ENCODE peak calls at places on chromosomes 12 and 14, in eight cellular contexts. One of them, this sample, is unnamed.

GRCh38 chr14:31080060-31080459 is 53.9 kb upstream of the STRN3 start:
- DNase-seq in naive B cell: no peak
- DNase-seq in nephron progenitor cell: no peak
- DNase-seq in SW480: peak; percentile 39
- DNase-seq in heart right ventricle: no peak
- DNase-seq in GM12891: no peak
- DNase-seq in MV-4-11: no peak
- DNase-seq in uterus: no peak
- DNase-seq in this sample: no peak

GRCh38 chr12:3216097-3216496 is 138.9 kb downstream of the TSPAN9 start:
- DNase-seq in heart right ventricle: no peak
- DNase-seq in SW480: no peak
- DNase-seq in naive B cell: no peak
- DNase-seq in MV-4-11: no peak
- DNase-seq in nephron progenitor cell: no peak
- DNase-seq in uterus: no peak
- DNase-seq in GM12891: no peak
- DNase-seq in this sample: no peak

GRCh38 chr14:50734950-50735697 is 67.0 kb upstream of the SAV1 start:
- DNase-seq in GM12891: no peak
- DNase-seq in uterus: no peak
- DNase-seq in heart right ventricle: no peak
- DNase-seq in nephron progenitor cell: no peak
- DNase-seq in SW480: no peak
- DNase-seq in MV-4-11: no peak
- DNase-seq in naive B cell: no peak
- DNase-seq in this sample: no peak

GRCh38 chr14:95548328-95548929 is 13.6 kb downstream of the GLRX5 start:
- DNase-seq in heart right ventricle: no peak
- DNase-seq in nephron progenitor cell: no peak
- DNase-seq in SW480: no peak
- DNase-seq in naive B cell: no peak
- DNase-seq in GM12891: no peak
- DNase-seq in uterus: no peak
- DNase-seq in MV-4-11: no peak
- DNase-seq in this sample: no peak

GRCh38 chr12:79083181-79083580 is 218.6 kb downstream of the SYT1 start:
- DNase-seq in SW480: peak; percentile 28
- DNase-seq in MV-4-11: no peak
- DNase-seq in naive B cell: no peak
- DNase-seq in uterus: no peak
- DNase-seq in GM12891: no peak
- DNase-seq in nephron progenitor cell: no peak
- DNase-seq in heart right ventricle: no peak
- DNase-seq in this sample: no peak

GRCh38 chr14:91354221-91354916 is 63.3 kb downstream of the CCDC88C start:
- DNase-seq in nephron progenitor cell: no peak
- DNase-seq in SW480: no peak
- DNase-seq in heart right ventricle: no peak
- DNase-seq in GM12891: no peak
- DNase-seq in naive B cell: no peak
- DNase-seq in uterus: peak; percentile 58
- DNase-seq in MV-4-11: no peak
- DNase-seq in this sample: no peak

GRCh38 chr12:113062502-113063395 is 6.2 kb downstream of the DTX1 start:
- DNase-seq in heart right ventricle: no peak
- DNase-seq in uterus: no peak
- DNase-seq in MV-4-11: no peak
- DNase-seq in nephron progenitor cell: no peak
- DNase-seq in SW480: no peak
- DNase-seq in naive B cell: no peak
- DNase-seq in GM12891: no peak
- DNase-seq in this sample: no peak

GRCh38 chr14:50871223-50871622 is 630 bp upstream of the ABHD12B start:
- DNase-seq in GM12891: no peak
- DNase-seq in nephron progenitor cell: no peak
- DNase-seq in naive B cell: no peak
- DNase-seq in heart right ventricle: no peak
- DNase-seq in MV-4-11: no peak
- DNase-seq in SW480: no peak
- DNase-seq in uterus: no peak
- DNase-seq in this sample: no peak

GRCh38 chr12:22275847-22276246 is 58.7 kb downstream of the ST8SIA1 start:
- DNase-seq in uterus: peak; percentile 94
- DNase-seq in nephron progenitor cell: no peak
- DNase-seq in SW480: peak; percentile 58
- DNase-seq in heart right ventricle: peak; percentile 75
- DNase-seq in naive B cell: no peak
- DNase-seq in MV-4-11: no peak
- DNase-seq in GM12891: no peak
- DNase-seq in this sample: no peak

GRCh38 chr12:118189761-118190181 is 53.8 kb downstream of the PEBP1 start:
- DNase-seq in GM12891: no peak
- DNase-seq in uterus: no peak
- DNase-seq in MV-4-11: no peak
- DNase-seq in naive B cell: no peak
- DNase-seq in heart right ventricle: peak; percentile 26
- DNase-seq in nephron progenitor cell: peak; percentile 34
- DNase-seq in SW480: no peak
- DNase-seq in this sample: no peak

GRCh38 chr12:79223210-79223609 is 358.6 kb downstream of the SYT1 start:
- DNase-seq in GM12891: no peak
- DNase-seq in MV-4-11: no peak
- DNase-seq in nephron progenitor cell: no peak
- DNase-seq in SW480: no peak
- DNase-seq in heart right ventricle: no peak
- DNase-seq in uterus: no peak
- DNase-seq in naive B cell: no peak
- DNase-seq in this sample: no peak

GRCh38 chr12:76480800-76481199 is 78.8 kb downstream of the OSBPL8 start:
- DNase-seq in heart right ventricle: no peak
- DNase-seq in nephron progenitor cell: no peak
- DNase-seq in uterus: no peak
- DNase-seq in SW480: no peak
- DNase-seq in MV-4-11: peak; percentile 74
- DNase-seq in naive B cell: no peak
- DNase-seq in GM12891: no peak
- DNase-seq in this sample: peak; percentile 30

GRCh38 chr12:73598626-73599025 is 939.0 kb upstream of the ATXN7L3B start:
- DNase-seq in uterus: no peak
- DNase-seq in MV-4-11: peak; percentile 1
- DNase-seq in heart right ventricle: no peak
- DNase-seq in nephron progenitor cell: no peak
- DNase-seq in naive B cell: no peak
- DNase-seq in SW480: no peak
- DNase-seq in GM12891: no peak
- DNase-seq in this sample: no peak

GRCh38 chr12:91326043-91327027 is 143.7 kb upstream of the DCN start:
- DNase-seq in GM12891: peak; percentile 1
- DNase-seq in uterus: peak; percentile 36
- DNase-seq in heart right ventricle: no peak
- DNase-seq in nephron progenitor cell: peak; percentile 63
- DNase-seq in MV-4-11: peak; percentile 47
- DNase-seq in naive B cell: peak; percentile 13
- DNase-seq in SW480: peak; percentile 25
- DNase-seq in this sample: no peak

GRCh38 chr12:131975228-131975627 is 25.5 kb downstream of the EP400 start:
- DNase-seq in uterus: no peak
- DNase-seq in nephron progenitor cell: no peak
- DNase-seq in GM12891: no peak
- DNase-seq in heart right ventricle: no peak
- DNase-seq in naive B cell: no peak
- DNase-seq in SW480: no peak
- DNase-seq in MV-4-11: no peak
- DNase-seq in this sample: no peak

GRCh38 chr12:82413994-82414393 is 55.7 kb downstream of the METTL25 start:
- DNase-seq in heart right ventricle: no peak
- DNase-seq in uterus: no peak
- DNase-seq in SW480: no peak
- DNase-seq in MV-4-11: no peak
- DNase-seq in naive B cell: no peak
- DNase-seq in nephron progenitor cell: no peak
- DNase-seq in GM12891: no peak
- DNase-seq in this sample: no peak

GRCh38 chr12:111748195-111748803 is 18.4 kb upstream of the ALDH2 start:
- DNase-seq in naive B cell: no peak
- DNase-seq in heart right ventricle: no peak
- DNase-seq in uterus: no peak
- DNase-seq in MV-4-11: no peak
- DNase-seq in nephron progenitor cell: no peak
- DNase-seq in SW480: no peak
- DNase-seq in GM12891: no peak
- DNase-seq in this sample: no peak

GRCh38 chr12:103012884-103013283 is 55.4 kb downstream of the ASCL1 start:
- DNase-seq in nephron progenitor cell: peak; percentile 29
- DNase-seq in uterus: no peak
- DNase-seq in MV-4-11: no peak
- DNase-seq in heart right ventricle: no peak
- DNase-seq in GM12891: no peak
- DNase-seq in SW480: no peak
- DNase-seq in naive B cell: no peak
- DNase-seq in this sample: no peak

GRCh38 chr14:92041203-92041602 is 1.3 kb upstream of the TRIP11 start:
- DNase-seq in SW480: no peak
- DNase-seq in nephron progenitor cell: no peak
- DNase-seq in MV-4-11: no peak
- DNase-seq in heart right ventricle: no peak
- DNase-seq in naive B cell: no peak
- DNase-seq in GM12891: no peak
- DNase-seq in uterus: no peak
- DNase-seq in this sample: no peak

GRCh38 chr12:51183816-51184215 is 10.9 kb upstream of the TFCP2 start:
- DNase-seq in MV-4-11: no peak
- DNase-seq in heart right ventricle: peak; percentile 46
- DNase-seq in uterus: no peak
- DNase-seq in nephron progenitor cell: no peak
- DNase-seq in GM12891: no peak
- DNase-seq in naive B cell: no peak
- DNase-seq in SW480: peak; percentile 12
- DNase-seq in this sample: no peak

GRCh38 chr14:60637490-60638452 is 11.5 kb downstream of the SIX1 start:
- DNase-seq in MV-4-11: peak; percentile 37
- DNase-seq in uterus: no peak
- DNase-seq in nephron progenitor cell: peak; percentile 77
- DNase-seq in GM12891: no peak
- DNase-seq in naive B cell: no peak
- DNase-seq in SW480: no peak
- DNase-seq in heart right ventricle: no peak
- DNase-seq in this sample: no peak

GRCh38 chr14:75702606-75703261 is 41.7 kb downstream of the TTLL5 start:
- DNase-seq in naive B cell: no peak
- DNase-seq in nephron progenitor cell: no peak
- DNase-seq in MV-4-11: no peak
- DNase-seq in heart right ventricle: no peak
- DNase-seq in SW480: no peak
- DNase-seq in GM12891: no peak
- DNase-seq in uterus: peak; percentile 35
- DNase-seq in this sample: no peak

GRCh38 chr14:105161314-105161713 is 7.3 kb downstream of the JAG2 start:
- DNase-seq in nephron progenitor cell: no peak
- DNase-seq in GM12891: no peak
- DNase-seq in SW480: no peak
- DNase-seq in uterus: no peak
- DNase-seq in MV-4-11: no peak
- DNase-seq in naive B cell: no peak
- DNase-seq in heart right ventricle: no peak
- DNase-seq in this sample: no peak

This sample was measured in GF-D8.